ENCODE peak calls at places on chromosomes 3 and 15, in nine cellular contexts. K is activated CD4-positive, alpha-beta T cell treated with anti-CD3 and anti-CD28 coated beads, Interleukin-2, amount 50 U/mL, for 1 hour; D is NT2/D1; O is NCI-H1417; L is pons; V is activated CD4-positive, alpha-beta memory T cell treated with anti-CD3 and anti-CD28 coated beads, Interleukin-2, amount 10 ng/mL, durations not matched to agents 7 days and 5 days; E is GM06990; U is mesendoderm; Z is fibroblast of lung. R is an unnamed sample.

GRCh38 chr3:127012091-127012490 is 29.2 kb downstream of the PLXNA1 start:
- DNase-seq in K (no peak), D (no peak), O (no peak), L (no peak), V (no peak), E (no peak), U (no peak), Z (peak), R (no peak)

GRCh38 chr3:71087109-71088018 is 496.2 kb downstream of the FOXP1 start:
- DNase-seq in K (no peak), D (no peak), O (no peak), L (no peak), V (peak), E (peak), U (no peak), Z (peak), R (peak)

GRCh38 chr3:186251948-186252619 is 110.0 kb downstream of the DGKG start:
- DNase-seq in K (no peak), D (no peak), O (no peak), L (no peak), V (no peak), E (no peak), U (no peak), Z (no peak), R (no peak)

GRCh38 chr3:4746241-4746958 is 232.8 kb upstream of the BHLHE40 start:
- DNase-seq in K (no peak), D (no peak), O (no peak), L (no peak), V (no peak), E (no peak), U (peak), Z (peak), R (no peak)

GRCh38 chr15:75616766-75617165 is 8.8 kb downstream of the SNUPN start:
- DNase-seq in K (no peak), D (no peak), O (no peak), L (no peak), V (no peak), E (no peak), U (no peak), Z (no peak), R (no peak)

GRCh38 chr15:98904466-98905048 is 103.0 kb downstream of the PGPEP1L start:
- DNase-seq in K (no peak), D (no peak), O (peak), L (peak), V (peak), E (no peak), U (peak), Z (peak), R (peak)

GRCh38 chr15:80558631-80559319 is 136.3 kb upstream of the ABHD17C start:
- DNase-seq in K (no peak), D (no peak), O (no peak), L (no peak), V (no peak), E (no peak), U (no peak), Z (no peak), R (no peak)

GRCh38 chr3:36907911-36908646 is 36.8 kb downstream of the TRANK1 start:
- DNase-seq in K (peak), D (no peak), O (no peak), L (peak), V (peak), E (peak), U (no peak), Z (peak), R (peak)

GRCh38 chr15:97652700-97653167 is 307.8 kb upstream of the ARRDC4 start:
- DNase-seq in K (no peak), D (no peak), O (peak), L (no peak), V (no peak), E (no peak), U (peak), Z (no peak), R (no peak)

GRCh38 chr3:133570937-133571320 is 2.6 kb upstream of the CDV3 start:
- DNase-seq in K (no peak), D (no peak), O (no peak), L (no peak), V (no peak), E (no peak), U (no peak), Z (peak), R (no peak)

GRCh38 chr15:101139986-101140696 is 111.7 kb downstream of the CHSY1 start:
- DNase-seq in K (no peak), D (no peak), O (no peak), L (no peak), V (no peak), E (no peak), U (no peak), Z (no peak), R (no peak)

GRCh38 chr15:40080847-40081246 is 27.8 kb downstream of the BMF start:
- DNase-seq in K (no peak), D (no peak), O (no peak), L (peak), V (no peak), E (no peak), U (no peak), Z (no peak), R (no peak)

GRCh38 chr15:32705450-32705849 is 12.4 kb upstream of the GREM1 start:
- DNase-seq in K (no peak), D (no peak), O (no peak), L (no peak), V (no peak), E (no peak), U (no peak), Z (peak), R (no peak)

GRCh38 chr3:123292321-123293310 is 90.9 kb downstream of the SEC22A start:
- DNase-seq in K (no peak), D (no peak), O (no peak), L (no peak), V (no peak), E (no peak), U (peak), Z (no peak), R (no peak)

GRCh38 chr3:100150583-100150982 is 36.3 kb upstream of the FILIP1L start:
- DNase-seq in K (no peak), D (no peak), O (no peak), L (no peak), V (no peak), E (no peak), U (no peak), Z (peak), R (no peak)

GRCh38 chr3:18424213-18424861 is 802 bp downstream of the SATB1 start:
- DNase-seq in K (no peak), D (no peak), O (peak), L (peak), V (no peak), E (no peak), U (no peak), Z (no peak), R (peak)

GRCh38 chr15:88472225-88472624 is 4.7 kb downstream of the MRPS11 start:
- DNase-seq in K (no peak), D (no peak), O (no peak), L (no peak), V (no peak), E (no peak), U (no peak), Z (no peak), R (peak)

GRCh38 chr3:14802332-14802731 is 16.4 kb upstream of the FGD5 start:
- DNase-seq in K (no peak), D (no peak), O (no peak), L (no peak), V (no peak), E (no peak), U (no peak), Z (no peak), R (no peak)

GRCh38 chr3:73513260-73513659 is 111.5 kb downstream of the PDZRN3 start:
- DNase-seq in K (no peak), D (no peak), O (no peak), L (no peak), V (no peak), E (no peak), U (no peak), Z (no peak), R (no peak)

GRCh38 chr3:46517016-46517770 is 19.4 kb downstream of the RTP3 start:
- DNase-seq in K (no peak), D (no peak), O (no peak), L (no peak), V (no peak), E (no peak), U (no peak), Z (peak), R (no peak)

GRCh38 chr3:52507359-52507758 is 12.2 kb downstream of the STAB1 start:
- DNase-seq in K (no peak), D (peak), O (no peak), L (no peak), V (no peak), E (no peak), U (peak), Z (peak), R (no peak)

GRCh38 chr3:16534914-16535301 is 21.4 kb upstream of the RFTN1 start:
- DNase-seq in K (no peak), D (no peak), O (peak), L (no peak), V (no peak), E (no peak), U (no peak), Z (no peak), R (no peak)

GRCh38 chr3:157356541-157356940 is 80.1 kb upstream of the PTX3 start:
- DNase-seq in K (no peak), D (no peak), O (no peak), L (no peak), V (no peak), E (no peak), U (no peak), Z (no peak), R (no peak)

GRCh38 chr3:159322322-159322939 is 520.6 kb downstream of the MFSD1 start:
- DNase-seq in K (no peak), D (peak), O (no peak), L (peak), V (peak), E (peak), U (peak), Z (peak), R (peak)

GRCh38 chr3:71104090-71104489 is 479.4 kb downstream of the FOXP1 start:
- DNase-seq in K (no peak), D (no peak), O (no peak), L (no peak), V (no peak), E (no peak), U (no peak), Z (peak), R (no peak)

GRCh38 chr15:57597431-57597830 is 5.7 kb downstream of the MYZAP start:
- DNase-seq in K (no peak), D (no peak), O (no peak), L (no peak), V (no peak), E (no peak), U (no peak), Z (no peak), R (no peak)

GRCh38 chr15:80891006-80891405 is 98.6 kb downstream of the MESD start:
- DNase-seq in K (no peak), D (no peak), O (no peak), L (no peak), V (no peak), E (no peak), U (peak), Z (peak), R (no peak)

GRCh38 chr15:60374628-60375081 is 23.1 kb downstream of the ANXA2 start:
- DNase-seq in K (no peak), D (peak), O (peak), L (peak), V (no peak), E (no peak), U (peak), Z (peak), R (no peak)

GRCh38 chr3:159082514-159082913 is 280.7 kb downstream of the MFSD1 start:
- DNase-seq in K (no peak), D (no peak), O (no peak), L (no peak), V (no peak), E (no peak), U (no peak), Z (peak), R (no peak)

GRCh38 chr3:122533931-122534334 is 19.2 kb upstream of the KPNA1 start:
- DNase-seq in K (no peak), D (no peak), O (no peak), L (no peak), V (peak), E (peak), U (peak), Z (peak), R (peak)

GRCh38 chr3:115359507-115359906 is 212.4 kb upstream of the ZBTB20 start:
- DNase-seq in K (no peak), D (no peak), O (no peak), L (no peak), V (no peak), E (peak), U (no peak), Z (peak), R (peak)

GRCh38 chr3:24088782-24089181 is 143.7 kb downstream of the NR1D2 start:
- DNase-seq in K (no peak), D (no peak), O (no peak), L (no peak), V (no peak), E (no peak), U (peak), Z (peak), R (peak)